ENCODE peak calls at places on chromosomes 4 and X, in nine cellular contexts. L, F, X, U, I, M, W, J and P are unnamed samples.

GRCh38 chr4:4637710-4638109 is 95.9 kb upstream of the STX18 start:
- DNase-seq in L (no peak), F (no peak), X (no peak), U (no peak), I (no peak), M (no peak), W (no peak), J (no peak), P (no peak)

GRCh38 chrX:118975831-118976598 is 1.6 kb downstream of the LONRF3 start:
- DNase-seq in L (peak), F (peak), X (peak), U (peak), I (no peak), M (peak), W (peak), J (peak), P (peak)

GRCh38 chrX:110420771-110421498 is 62.3 kb downstream of the RTL9 start:
- DNase-seq in L (no peak), F (no peak), X (no peak), U (no peak), I (no peak), M (no peak), W (peak), J (no peak), P (no peak)

GRCh38 chr4:3266076-3266475 is 17.1 kb downstream of the MSANTD1 start:
- DNase-seq in L (no peak), F (no peak), X (no peak), U (no peak), I (no peak), M (no peak), W (no peak), J (no peak), P (no peak)

GRCh38 chrX:15913161-15913560 is 58.5 kb upstream of the AP1S2 start:
- DNase-seq in L (no peak), F (no peak), X (no peak), U (no peak), I (no peak), M (peak), W (no peak), J (no peak), P (no peak)

GRCh38 chr4:83071116-83071515 is 36.1 kb downstream of the COPS4 start:
- DNase-seq in L (no peak), F (no peak), X (peak), U (no peak), I (no peak), M (no peak), W (no peak), J (no peak), P (no peak)

GRCh38 chrX:16222123-16222522 is 54.8 kb downstream of the MAGEB17 start:
- DNase-seq in L (no peak), F (no peak), X (peak), U (no peak), I (no peak), M (no peak), W (no peak), J (no peak), P (no peak)

GRCh38 chr4:121199742-121200561 is 35.8 kb upstream of the TNIP3 start:
- DNase-seq in L (no peak), F (no peak), X (no peak), U (no peak), I (no peak), M (no peak), W (peak), J (no peak), P (no peak)

GRCh38 chr4:173520921-173521473 is 9.0 kb downstream of the HAND2 start:
- DNase-seq in L (no peak), F (no peak), X (no peak), U (no peak), I (no peak), M (no peak), W (no peak), J (no peak), P (no peak)

GRCh38 chrX:148192547-148192946 is 211.4 kb downstream of the FMR1NB start:
- DNase-seq in L (no peak), F (no peak), X (no peak), U (no peak), I (no peak), M (no peak), W (no peak), J (no peak), P (no peak)

GRCh38 chr4:2244947-2245786 is 3.2 kb upstream of the HAUS3 start:
- DNase-seq in L (no peak), F (no peak), X (no peak), U (no peak), I (no peak), M (no peak), W (no peak), J (no peak), P (no peak)

GRCh38 chrX:6735235-6735634 is 200.3 kb upstream of the VCX3A start:
- DNase-seq in L (no peak), F (no peak), X (no peak), U (no peak), I (no peak), M (no peak), W (no peak), J (no peak), P (no peak)

GRCh38 chr4:165814256-165815010 is 58.6 kb upstream of the TLL1 start:
- DNase-seq in L (no peak), F (no peak), X (peak), U (no peak), I (no peak), M (no peak), W (no peak), J (no peak), P (no peak)